ENCODE peak calls at places on chromosomes 4 and X, in seven cellular contexts. L is HTR-8/SVneo; Y is MV-4-11; Q is stimulated activated CD8-positive, alpha-beta memory T cell treated with anti-CD3 and anti-CD28 coated beads, Interleukin-2, amount 100 ng/mL, for 48 hours; N is HS-5; R is Daoy; C is activated effector memory CD4-positive, alpha-beta T cell treated with Interleukin-2 at 50 U/mL for 16 hours. H is an unnamed sample.

GRCh38 chr4:150366487-150366999 is 215.4 kb upstream of the MAB21L2 start:
- DNase-seq in L (no peak), R (no peak), N (no peak), Y (no peak), C (no peak), Q (no peak), H (peak)

GRCh38 chrX:103215768-103216085 is 819 bp downstream of the BEX4 start:
- DNase-seq in L (no peak), C (no peak), N (no peak), Y (no peak), Q (no peak), R (no peak), H (no peak)

GRCh38 chr4:2939383-2940243 is 23.6 kb downstream of the NOP14 start:
- DNase-seq in Q (no peak), R (peak), Y (no peak), L (no peak), N (no peak), C (no peak), H (peak)

GRCh38 chr4:94827481-94828110 is 69.8 kb downstream of the BMPR1B start:
- DNase-seq in R (peak), Q (no peak), N (peak), Y (no peak), C (no peak), L (peak), H (no peak)

GRCh38 chr4:7159923-7160322 is 32.4 kb upstream of the SORCS2 start:
- DNase-seq in Q (no peak), L (no peak), N (no peak), Y (no peak), R (no peak), C (no peak), H (no peak)

GRCh38 chrX:95629737-95630136 is 1054.9 kb upstream of the DIAPH2 start:
- DNase-seq in N (no peak), R (no peak), L (no peak), Q (no peak), Y (no peak), C (no peak), H (no peak)

GRCh38 chr4:107740950-107741701 is 21.1 kb upstream of the PAPSS1 start:
- DNase-seq in Q (no peak), Y (no peak), C (no peak), L (no peak), R (no peak), N (no peak), H (no peak)

GRCh38 chr4:109571494-109571893 is 11.4 kb downstream of the MCUB start:
- DNase-seq in N (no peak), L (no peak), Y (no peak), R (no peak), C (no peak), Q (no peak), H (no peak)

GRCh38 chr4:128958194-128958593 is 135.1 kb downstream of the SCLT1 start:
- DNase-seq in Q (no peak), C (no peak), Y (peak), R (no peak), L (no peak), N (no peak), H (no peak)

GRCh38 chrX:1852082-1852481 is 237.2 kb downstream of the ASMT start:
- DNase-seq in Y (no peak), N (no peak), Q (no peak), C (no peak), R (no peak), L (no peak), H (no peak)

GRCh38 chr4:121900132-121900983 is 30.1 kb upstream of the BBS7 start:
- DNase-seq in N (peak), L (peak), Q (peak), R (peak), Y (peak), C (no peak), H (peak)

GRCh38 chrX:136794080-136794479 is 13.3 kb upstream of the ARHGEF6 start:
- DNase-seq in Y (no peak), R (no peak), Q (no peak), N (no peak), C (no peak), L (no peak), H (no peak)

GRCh38 chr4:154416183-154416543 is 75.4 kb downstream of the DCHS2 start:
- DNase-seq in Q (no peak), N (no peak), C (no peak), R (peak), Y (no peak), L (peak), H (no peak)

GRCh38 chrX:72110051-72110926 is 21.4 kb downstream of the RTL5 start:
- DNase-seq in L (no peak), C (no peak), R (peak), Q (no peak), Y (peak), N (no peak), H (no peak)

GRCh38 chr4:23035521-23036056 is 342.9 kb downstream of the GBA3 start:
- DNase-seq in R (no peak), C (no peak), L (no peak), Y (no peak), N (no peak), Q (no peak), H (no peak)

GRCh38 chr4:22932326-22932725 is 239.6 kb downstream of the GBA3 start:
- DNase-seq in Y (no peak), C (no peak), Q (no peak), L (no peak), N (no peak), R (no peak), H (no peak)

GRCh38 chrX:66632986-66633385 is 5.9 kb downstream of the EDA2R start:
- DNase-seq in Y (no peak), Q (no peak), L (no peak), R (no peak), N (no peak), C (no peak), H (no peak)

GRCh38 chr4:37666625-37667071 is 19.5 kb downstream of the RELL1 start:
- DNase-seq in C (no peak), N (peak), Q (no peak), R (peak), L (peak), Y (peak), H (peak)

GRCh38 chr4:14180983-14181601 is 553.6 kb upstream of the BOD1L1 start:
- DNase-seq in Y (no peak), C (no peak), N (no peak), L (no peak), Q (no peak), R (peak), H (no peak)

GRCh38 chr4:143768007-143768591 is 67.6 kb upstream of the FREM3 start:
- DNase-seq in Y (no peak), L (no peak), R (no peak), Q (no peak), C (no peak), N (peak), H (no peak)

GRCh38 chr4:89283226-89283974 is 24.2 kb downstream of the GPRIN3 start:
- DNase-seq in L (no peak), Q (no peak), R (no peak), C (no peak), N (peak), Y (peak), H (no peak)

GRCh38 chr4:15677507-15677988 is 4.1 kb upstream of the FAM200B start:
- DNase-seq in C (no peak), Y (no peak), R (peak), N (no peak), L (no peak), Q (no peak), H (peak)

GRCh38 chrX:39174761-39175417 is 373.6 kb downstream of the MID1IP1 start:
- DNase-seq in C (no peak), N (no peak), Y (no peak), Q (no peak), L (no peak), R (no peak), H (no peak)

GRCh38 chr4:13922459-13922858 is 294.9 kb upstream of the BOD1L1 start:
- DNase-seq in Y (no peak), Q (no peak), C (no peak), R (no peak), L (no peak), N (no peak), H (no peak)

GRCh38 chrX:144849141-144849540 is 398.2 kb upstream of the SPANXN1 start:
- DNase-seq in Q (no peak), R (no peak), C (no peak), N (peak), L (no peak), Y (peak), H (no peak)

H was measured in cerebellar cortex.